ENCODE peak calls at places on chromosomes 13 and 19, in eight cellular contexts. One of them, this sample, is unnamed.

GRCh38 chr19:801030-801860 is 4.0 kb downstream of the PTBP1 start:
- DNase-seq in HepG2: no peak
- DNase-seq in choroid plexus epithelial cell: no peak
- DNase-seq in iPS DF 6.9: no peak
- DNase-seq in colonic mucosa: peak; percentile 55
- DNase-seq in CD8-positive, alpha-beta T cell: no peak
- DNase-seq in fibroblast of lung: peak; percentile 49
- DNase-seq in cardiac fibroblast: peak; percentile 85
- DNase-seq in this sample: no peak

GRCh38 chr13:27794075-27794691 is 1.9 kb downstream of the GSX1 start:
- DNase-seq in HepG2: no peak
- DNase-seq in choroid plexus epithelial cell: no peak
- DNase-seq in colonic mucosa: no peak
- DNase-seq in iPS DF 6.9: no peak
- DNase-seq in cardiac fibroblast: no peak
- DNase-seq in fibroblast of lung: no peak
- DNase-seq in CD8-positive, alpha-beta T cell: no peak
- DNase-seq in this sample: no peak

GRCh38 chr19:18433039-18433691 is 4.8 kb downstream of the ISYNA1 start:
- DNase-seq in cardiac fibroblast: no peak
- DNase-seq in choroid plexus epithelial cell: no peak
- DNase-seq in CD8-positive, alpha-beta T cell: peak; percentile 57
- DNase-seq in iPS DF 6.9: no peak
- DNase-seq in fibroblast of lung: no peak
- DNase-seq in colonic mucosa: no peak
- DNase-seq in HepG2: no peak
- DNase-seq in this sample: no peak

GRCh38 chr19:38655148-38655824 is 7.8 kb downstream of the ACTN4 start:
- DNase-seq in HepG2: no peak
- DNase-seq in CD8-positive, alpha-beta T cell: no peak
- DNase-seq in iPS DF 6.9: no peak
- DNase-seq in fibroblast of lung: peak; percentile 66
- DNase-seq in cardiac fibroblast: no peak
- DNase-seq in choroid plexus epithelial cell: no peak
- DNase-seq in colonic mucosa: no peak
- DNase-seq in this sample: no peak

GRCh38 chr19:18289471-18290066 is 8.1 kb upstream of the JUND start:
- DNase-seq in colonic mucosa: no peak
- DNase-seq in iPS DF 6.9: no peak
- DNase-seq in cardiac fibroblast: no peak
- DNase-seq in CD8-positive, alpha-beta T cell: no peak
- DNase-seq in choroid plexus epithelial cell: no peak
- DNase-seq in fibroblast of lung: no peak
- DNase-seq in HepG2: no peak
- DNase-seq in this sample: no peak

GRCh38 chr19:8194528-8195275 is 14.5 kb upstream of the CERS4 start:
- DNase-seq in cardiac fibroblast: no peak
- DNase-seq in HepG2: no peak
- DNase-seq in CD8-positive, alpha-beta T cell: peak; percentile 61
- DNase-seq in fibroblast of lung: no peak
- DNase-seq in choroid plexus epithelial cell: no peak
- DNase-seq in iPS DF 6.9: no peak
- DNase-seq in colonic mucosa: peak; percentile 30
- DNase-seq in this sample: no peak

GRCh38 chr13:83214452-83214851 is 667.8 kb downstream of the SLITRK1 start:
- DNase-seq in iPS DF 6.9: no peak
- DNase-seq in choroid plexus epithelial cell: no peak
- DNase-seq in CD8-positive, alpha-beta T cell: no peak
- DNase-seq in HepG2: no peak
- DNase-seq in colonic mucosa: no peak
- DNase-seq in fibroblast of lung: peak; percentile 8
- DNase-seq in cardiac fibroblast: no peak
- DNase-seq in this sample: no peak

GRCh38 chr19:15316498-15316897 is 15.8 kb downstream of the BRD4 start:
- DNase-seq in iPS DF 6.9: no peak
- DNase-seq in CD8-positive, alpha-beta T cell: no peak
- DNase-seq in choroid plexus epithelial cell: peak; percentile 89
- DNase-seq in colonic mucosa: no peak
- DNase-seq in HepG2: no peak
- DNase-seq in cardiac fibroblast: no peak
- DNase-seq in fibroblast of lung: peak; percentile 72
- DNase-seq in this sample: no peak

GRCh38 chr19:43524922-43525835 is 1.8 kb downstream of the ETHE1 start:
- DNase-seq in HepG2: peak; percentile 87
- DNase-seq in cardiac fibroblast: peak; percentile 67
- DNase-seq in colonic mucosa: peak; percentile 92
- DNase-seq in iPS DF 6.9: no peak
- DNase-seq in choroid plexus epithelial cell: peak; percentile 37
- DNase-seq in CD8-positive, alpha-beta T cell: no peak
- DNase-seq in fibroblast of lung: peak; percentile 41
- DNase-seq in this sample: peak; percentile 34

GRCh38 chr19:2132731-2133490 is 18.5 kb downstream of the AP3D1 start:
- DNase-seq in HepG2: no peak
- DNase-seq in colonic mucosa: no peak
- DNase-seq in choroid plexus epithelial cell: no peak
- DNase-seq in iPS DF 6.9: no peak
- DNase-seq in CD8-positive, alpha-beta T cell: no peak
- DNase-seq in cardiac fibroblast: no peak
- DNase-seq in fibroblast of lung: no peak
- DNase-seq in this sample: no peak

GRCh38 chr13:44311011-44311481 is 62.6 kb upstream of the SERP2 start:
- DNase-seq in iPS DF 6.9: no peak
- DNase-seq in choroid plexus epithelial cell: peak; percentile 71
- DNase-seq in colonic mucosa: no peak
- DNase-seq in HepG2: no peak
- DNase-seq in CD8-positive, alpha-beta T cell: no peak
- DNase-seq in cardiac fibroblast: peak; percentile 68
- DNase-seq in fibroblast of lung: peak; percentile 68
- DNase-seq in this sample: no peak

GRCh38 chr19:16244091-16244490 is 46.4 kb downstream of the AP1M1 start:
- DNase-seq in HepG2: no peak
- DNase-seq in fibroblast of lung: peak; percentile 15
- DNase-seq in CD8-positive, alpha-beta T cell: no peak
- DNase-seq in choroid plexus epithelial cell: peak; percentile 79
- DNase-seq in iPS DF 6.9: no peak
- DNase-seq in cardiac fibroblast: peak; percentile 43
- DNase-seq in colonic mucosa: no peak
- DNase-seq in this sample: no peak

GRCh38 chr13:41516760-41517159 is 59.4 kb downstream of the RGCC start:
- DNase-seq in colonic mucosa: no peak
- DNase-seq in CD8-positive, alpha-beta T cell: no peak
- DNase-seq in iPS DF 6.9: no peak
- DNase-seq in choroid plexus epithelial cell: no peak
- DNase-seq in cardiac fibroblast: no peak
- DNase-seq in fibroblast of lung: no peak
- DNase-seq in HepG2: no peak
- DNase-seq in this sample: no peak

GRCh38 chr13:77749481-77749880 is 52.0 kb downstream of the SLAIN1 start:
- DNase-seq in iPS DF 6.9: no peak
- DNase-seq in CD8-positive, alpha-beta T cell: no peak
- DNase-seq in cardiac fibroblast: no peak
- DNase-seq in fibroblast of lung: peak; percentile 10
- DNase-seq in colonic mucosa: no peak
- DNase-seq in HepG2: no peak
- DNase-seq in choroid plexus epithelial cell: no peak
- DNase-seq in this sample: no peak

GRCh38 chr19:36059180-36059910 is 4.6 kb downstream of the WDR62 start:
- DNase-seq in CD8-positive, alpha-beta T cell: no peak
- DNase-seq in cardiac fibroblast: no peak
- DNase-seq in HepG2: no peak
- DNase-seq in fibroblast of lung: no peak
- DNase-seq in choroid plexus epithelial cell: no peak
- DNase-seq in colonic mucosa: no peak
- DNase-seq in iPS DF 6.9: no peak
- DNase-seq in this sample: no peak

GRCh38 chr13:53844747-53845146 is 816.1 kb downstream of the OLFM4 start:
- DNase-seq in fibroblast of lung: no peak
- DNase-seq in cardiac fibroblast: no peak
- DNase-seq in HepG2: no peak
- DNase-seq in choroid plexus epithelial cell: no peak
- DNase-seq in colonic mucosa: no peak
- DNase-seq in CD8-positive, alpha-beta T cell: no peak
- DNase-seq in iPS DF 6.9: no peak
- DNase-seq in this sample: no peak

GRCh38 chr13:103539265-103539664 is 473.0 kb upstream of the SLC10A2 start:
- DNase-seq in HepG2: no peak
- DNase-seq in choroid plexus epithelial cell: no peak
- DNase-seq in fibroblast of lung: no peak
- DNase-seq in colonic mucosa: no peak
- DNase-seq in cardiac fibroblast: no peak
- DNase-seq in iPS DF 6.9: no peak
- DNase-seq in CD8-positive, alpha-beta T cell: no peak
- DNase-seq in this sample: peak; percentile 7

GRCh38 chr19:49758292-49758691 is 4.8 kb downstream of the TSKS start:
- DNase-seq in fibroblast of lung: peak; percentile 79
- DNase-seq in colonic mucosa: no peak
- DNase-seq in choroid plexus epithelial cell: peak; percentile 71
- DNase-seq in HepG2: no peak
- DNase-seq in iPS DF 6.9: no peak
- DNase-seq in cardiac fibroblast: peak; percentile 68
- DNase-seq in CD8-positive, alpha-beta T cell: no peak
- DNase-seq in this sample: peak; percentile 31

GRCh38 chr19:46481187-46481586 is 9.8 kb upstream of the PNMA8A start:
- DNase-seq in colonic mucosa: no peak
- DNase-seq in choroid plexus epithelial cell: peak; percentile 61
- DNase-seq in CD8-positive, alpha-beta T cell: no peak
- DNase-seq in cardiac fibroblast: peak; percentile 72
- DNase-seq in HepG2: no peak
- DNase-seq in iPS DF 6.9: no peak
- DNase-seq in fibroblast of lung: peak; percentile 69
- DNase-seq in this sample: peak; percentile 40

GRCh38 chr13:91468301-91468700 is 69.9 kb downstream of the GPC5 start:
- DNase-seq in HepG2: no peak
- DNase-seq in colonic mucosa: no peak
- DNase-seq in CD8-positive, alpha-beta T cell: no peak
- DNase-seq in fibroblast of lung: peak; percentile 8
- DNase-seq in choroid plexus epithelial cell: no peak
- DNase-seq in cardiac fibroblast: no peak
- DNase-seq in iPS DF 6.9: no peak
- DNase-seq in this sample: no peak

GRCh38 chr13:43472344-43472743 is 314.4 kb downstream of the ENOX1 start:
- DNase-seq in iPS DF 6.9: no peak
- DNase-seq in fibroblast of lung: no peak
- DNase-seq in CD8-positive, alpha-beta T cell: no peak
- DNase-seq in cardiac fibroblast: no peak
- DNase-seq in choroid plexus epithelial cell: no peak
- DNase-seq in colonic mucosa: no peak
- DNase-seq in HepG2: no peak
- DNase-seq in this sample: no peak

GRCh38 chr19:9936151-9937000 is at the start of gene OLFM2:
- DNase-seq in cardiac fibroblast: no peak
- DNase-seq in choroid plexus epithelial cell: no peak
- DNase-seq in colonic mucosa: no peak
- DNase-seq in iPS DF 6.9: no peak
- DNase-seq in CD8-positive, alpha-beta T cell: no peak
- DNase-seq in fibroblast of lung: no peak
- DNase-seq in HepG2: no peak
- DNase-seq in this sample: no peak
- H3K4me3 ChIP-seq in cardiac fibroblast: no peak within 1 kb of the TSS
- H3K4me3 ChIP-seq in choroid plexus epithelial cell: no peak within 1 kb of the TSS
- H3K4me3 ChIP-seq in colonic mucosa: no peak within 1 kb of the TSS
- H3K4me3 ChIP-seq in iPS DF 6.9: peak within 1 kb of the TSS; percentile 90
- H3K4me3 ChIP-seq in CD8-positive, alpha-beta T cell: no peak within 1 kb of the TSS
- H3K4me3 ChIP-seq in fibroblast of lung: no peak within 1 kb of the TSS
- H3K4me3 ChIP-seq in HepG2: no peak within 1 kb of the TSS
- H3K4me3 ChIP-seq in this sample: no peak within 1 kb of the TSS

DNA sequence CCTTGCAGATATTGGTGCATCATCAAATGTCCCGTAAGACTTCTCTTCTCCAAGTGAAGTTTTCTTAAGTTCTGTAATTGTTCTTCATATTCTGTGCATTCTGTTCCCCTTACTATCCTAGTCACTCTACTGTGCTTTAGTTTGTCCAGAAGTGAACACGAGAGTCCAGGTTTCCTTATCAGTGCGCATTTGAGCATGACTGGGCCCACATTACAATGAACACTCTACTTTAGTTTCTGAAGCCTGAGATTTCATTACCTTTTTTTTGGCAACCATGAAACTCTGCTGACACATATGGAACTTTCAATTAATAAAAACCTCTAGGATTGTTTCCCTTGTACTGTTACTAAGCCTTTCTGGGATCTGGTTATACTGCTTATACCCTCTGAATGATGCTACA is 270.0 kb downstream of the KCNRG start:
- DNase-seq in choroid plexus epithelial cell: no peak
- DNase-seq in iPS DF 6.9: no peak
- DNase-seq in cardiac fibroblast: no peak
- DNase-seq in HepG2: no peak
- DNase-seq in fibroblast of lung: no peak
- DNase-seq in CD8-positive, alpha-beta T cell: no peak
- DNase-seq in colonic mucosa: no peak
- DNase-seq in this sample: no peak
- H3K4me3 ChIP-seq in choroid plexus epithelial cell: no peak overlapping the region
- H3K4me3 ChIP-seq in iPS DF 6.9: no peak overlapping the region
- H3K4me3 ChIP-seq in cardiac fibroblast: no peak overlapping the region
- H3K4me3 ChIP-seq in HepG2: no peak overlapping the region
- H3K4me3 ChIP-seq in fibroblast of lung: no peak overlapping the region
- H3K4me3 ChIP-seq in CD8-positive, alpha-beta T cell: no peak overlapping the region
- H3K4me3 ChIP-seq in colonic mucosa: no peak overlapping the region
- H3K4me3 ChIP-seq in this sample: no peak overlapping the region

GRCh38 chr19:10961073-10961762 is 388 bp downstream of the SMARCA4 start:
- DNase-seq in choroid plexus epithelial cell: no peak
- DNase-seq in CD8-positive, alpha-beta T cell: no peak
- DNase-seq in colonic mucosa: peak; percentile 43
- DNase-seq in cardiac fibroblast: peak; percentile 30
- DNase-seq in HepG2: no peak
- DNase-seq in iPS DF 6.9: no peak
- DNase-seq in fibroblast of lung: peak; percentile 13
- DNase-seq in this sample: peak; percentile 51
- H3K4me3 ChIP-seq in choroid plexus epithelial cell: peak overlapping the region; percentile 83
- H3K4me3 ChIP-seq in CD8-positive, alpha-beta T cell: peak overlapping the region; percentile 69
- H3K4me3 ChIP-seq in colonic mucosa: peak overlapping the region; percentile 93
- H3K4me3 ChIP-seq in cardiac fibroblast: peak overlapping the region; percentile 85
- H3K4me3 ChIP-seq in HepG2: peak overlapping the region; percentile 74
- H3K4me3 ChIP-seq in iPS DF 6.9: peak overlapping the region; percentile 73
- H3K4me3 ChIP-seq in fibroblast of lung: peak overlapping the region; percentile 96
- H3K4me3 ChIP-seq in this sample: peak overlapping the region; percentile 80

DNA sequence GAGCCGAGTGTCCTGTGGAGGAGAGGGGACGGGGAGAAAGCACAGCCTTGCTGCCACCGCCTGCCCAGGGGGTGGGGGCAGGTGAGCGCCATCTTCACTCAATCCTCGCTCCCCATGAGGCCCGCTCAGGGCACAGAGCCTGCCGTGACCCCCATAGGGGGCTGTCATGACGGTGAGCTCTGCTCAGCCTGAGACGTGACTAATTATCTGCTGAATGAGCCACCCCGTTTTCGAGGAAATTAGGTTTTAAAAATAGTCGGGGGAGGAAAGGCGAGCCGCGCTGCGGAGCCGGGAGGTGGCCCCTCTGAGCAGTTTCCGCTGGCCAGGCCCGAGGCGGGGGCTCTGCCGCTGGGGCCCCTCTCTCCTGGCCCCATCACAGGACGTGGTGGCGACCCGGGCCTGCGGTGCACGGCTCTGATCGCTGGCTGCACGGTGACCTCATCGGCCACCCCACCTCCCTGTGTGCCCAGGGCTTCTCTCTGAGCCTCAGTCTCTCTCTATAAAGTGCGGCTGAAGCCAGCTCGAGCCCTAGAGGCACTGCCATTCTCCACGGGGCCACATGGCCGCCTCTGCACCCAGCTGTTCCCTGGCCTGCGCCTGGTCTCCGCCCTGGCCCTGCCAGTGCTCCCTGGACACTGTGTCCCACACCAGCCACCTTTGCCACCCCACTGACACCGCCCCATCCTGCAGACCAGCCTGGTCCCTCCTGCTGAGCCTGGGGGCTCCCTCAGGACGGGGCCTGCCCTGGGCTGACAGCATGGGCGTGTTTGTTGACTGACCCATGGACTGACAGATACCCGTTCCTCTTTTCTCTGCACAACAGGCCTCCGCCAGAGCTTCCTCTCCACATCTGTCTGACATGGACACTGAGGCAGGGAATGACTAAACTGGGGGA is 28.3 kb downstream of the PIP5K1C start:
- DNase-seq in colonic mucosa: no peak
- DNase-seq in iPS DF 6.9: no peak
- DNase-seq in fibroblast of lung: peak; percentile 42
- DNase-seq in HepG2: no peak
- DNase-seq in choroid plexus epithelial cell: peak; percentile 62
- DNase-seq in CD8-positive, alpha-beta T cell: no peak
- DNase-seq in cardiac fibroblast: peak; percentile 36
- DNase-seq in this sample: peak; percentile 59
- H3K4me3 ChIP-seq in colonic mucosa: no peak overlapping the region
- H3K4me3 ChIP-seq in iPS DF 6.9: no peak overlapping the region
- H3K4me3 ChIP-seq in fibroblast of lung: no peak overlapping the region
- H3K4me3 ChIP-seq in HepG2: no peak overlapping the region
- H3K4me3 ChIP-seq in choroid plexus epithelial cell: no peak overlapping the region
- H3K4me3 ChIP-seq in CD8-positive, alpha-beta T cell: no peak overlapping the region
- H3K4me3 ChIP-seq in cardiac fibroblast: no peak overlapping the region
- H3K4me3 ChIP-seq in this sample: peak overlapping the region; percentile 36

This sample was measured in SJCRH30.